ENCODE peak calls at places on chromosomes 11 and 22, in eight cellular contexts. H, Y, F, C, M, R, G and O are unnamed samples.

GRCh38 chr22:44403930-44404329 is 91.2 kb upstream of the SHISAL1 start:
- DNase-seq in H (no peak), Y (peak; percentile 59), F (no peak), C (peak; percentile 53), M (no peak), R (no peak), G (no peak), O (peak; percentile 24)

GRCh38 chr11:116879789-116880402 is 42.5 kb upstream of the APOA1 start:
- DNase-seq in H (no peak), Y (no peak), F (peak; percentile 65), C (no peak), M (peak; percentile 78), R (no peak), G (no peak), O (no peak)

GRCh38 chr11:3995949-3996554 is 98.5 kb upstream of the RRM1 start:
- DNase-seq in H (no peak), Y (no peak), F (no peak), C (no peak), M (peak; percentile 74), R (no peak), G (no peak), O (no peak)

GRCh38 chr11:112555491-112556364 is 295.1 kb upstream of the PLET1 start:
- DNase-seq in H (peak; percentile 54), Y (peak; percentile 86), F (peak; percentile 21), C (peak; percentile 73), M (peak; percentile 74), R (peak; percentile 80), G (peak; percentile 61), O (peak; percentile 82)

GRCh38 chr11:65184146-65184545 is 2.4 kb downstream of the CAPN1 start:
- DNase-seq in H (peak; percentile 48), Y (no peak), F (no peak), C (no peak), M (peak; percentile 68), R (peak; percentile 52), G (no peak), O (peak; percentile 76)

GRCh38 chr11:27358306-27358705 is 4.7 kb downstream of the CCDC34 start:
- DNase-seq in H (no peak), Y (no peak), F (no peak), C (no peak), M (no peak), R (no peak), G (no peak), O (no peak)

GRCh38 chr22:11042116-11042515 is 4485.9 kb upstream of the OR11H1 start:
- DNase-seq in H (no peak), Y (no peak), F (no peak), C (no peak), M (no peak), R (no peak), G (no peak), O (no peak)

GRCh38 chr11:64971421-64972233 is at the start of gene MAJIN:
- DNase-seq in H (peak; percentile 84), Y (peak; percentile 96), F (no peak), C (peak; percentile 84), M (peak; percentile 87), R (peak; percentile 95), G (peak; percentile 93), O (peak; percentile 84)

GRCh38 chr11:60363542-60364525 is 14.5 kb upstream of the MS4A7 start:
- DNase-seq in H (peak; percentile 75), Y (no peak), F (peak; percentile 58), C (no peak), M (peak; percentile 76), R (no peak), G (peak; percentile 74), O (no peak)

GRCh38 chr11:91219501-91219900 is 996.7 kb upstream of the CHORDC1 start:
- DNase-seq in H (no peak), Y (no peak), F (no peak), C (no peak), M (no peak), R (no peak), G (no peak), O (no peak)

GRCh38 chr11:88523362-88524028 is 186.0 kb upstream of the CTSC start:
- DNase-seq in H (no peak), Y (no peak), F (no peak), C (no peak), M (no peak), R (no peak), G (no peak), O (no peak)

GRCh38 chr11:13008625-13009475 is at the start of gene RASSF10:
- DNase-seq in H (peak; percentile 87), Y (peak; percentile 82), F (no peak), C (no peak), M (peak; percentile 95), R (peak; percentile 90), G (peak; percentile 22), O (peak; percentile 86)

GRCh38 chr11:98300777-98301176 is 720.0 kb upstream of the CNTN5 start:
- DNase-seq in H (no peak), Y (no peak), F (no peak), C (no peak), M (no peak), R (no peak), G (no peak), O (no peak)

GRCh38 chr11:130675917-130676316 is 227.5 kb downstream of the ADAMTS15 start:
- DNase-seq in H (no peak), Y (no peak), F (no peak), C (no peak), M (no peak), R (no peak), G (no peak), O (no peak)

GRCh38 chr11:32221476-32222032 is 130.7 kb downstream of the RCN1 start:
- DNase-seq in H (no peak), Y (no peak), F (no peak), C (no peak), M (no peak), R (no peak), G (no peak), O (no peak)

GRCh38 chr11:77198440-77198849 is 70.4 kb downstream of the MYO7A start:
- DNase-seq in H (no peak), Y (peak; percentile 69), F (peak; percentile 41), C (peak; percentile 39), M (peak; percentile 84), R (no peak), G (peak; percentile 11), O (no peak)

GRCh38 chr22:20430641-20431519 is 6.7 kb downstream of the SCARF2 start:
- DNase-seq in H (peak; percentile 54), Y (peak; percentile 82), F (no peak), C (peak; percentile 67), M (peak; percentile 85), R (no peak), G (peak; percentile 57), O (peak; percentile 88)

GRCh38 chr22:46871826-46872225 is 109.4 kb downstream of the TBC1D22A start:
- DNase-seq in H (no peak), Y (no peak), F (no peak), C (no peak), M (no peak), R (no peak), G (no peak), O (no peak)

GRCh38 chr11:1262172-1263006 is 39.5 kb downstream of the MUC5B start:
- DNase-seq in H (peak; percentile 91), Y (peak; percentile 97), F (peak; percentile 82), C (peak; percentile 97), M (peak; percentile 93), R (peak; percentile 95), G (peak; percentile 96), O (peak; percentile 96)
- H3K4me3 ChIP-seq in H (no peak overlapping the region), Y (no peak overlapping the region), F (peak overlapping the region; percentile 83), C (peak overlapping the region; percentile 49), M (no peak overlapping the region), R (peak overlapping the region; percentile 33), G (no peak overlapping the region), O (peak overlapping the region; percentile 43)

GRCh38 chr11:94885581-94885980 is 87.8 kb downstream of the CWC15 start:
- DNase-seq in H (no peak), Y (no peak), F (no peak), C (no peak), M (no peak), R (no peak), G (no peak), O (no peak)
- H3K27ac ChIP-seq in H (no peak overlapping the region), Y (no peak overlapping the region), F (no peak overlapping the region), C (no peak overlapping the region), M (no peak overlapping the region), R (no peak overlapping the region), G (no peak overlapping the region), O (no peak overlapping the region)

GRCh38 chr11:78957481-78958245 is 383.0 kb upstream of the NARS2 start:
- DNase-seq in H (no peak), Y (no peak), F (no peak), C (no peak), M (no peak), R (no peak), G (no peak), O (no peak)

GRCh38 chr11:78958444-78958843 is 383.8 kb upstream of the NARS2 start:
- DNase-seq in H (no peak), Y (no peak), F (no peak), C (no peak), M (peak; percentile 31), R (no peak), G (no peak), O (no peak)

GRCh38 chr11:78961938-78962701 is 387.5 kb upstream of the NARS2 start:
- DNase-seq in H (peak; percentile 71), Y (no peak), F (no peak), C (no peak), M (peak; percentile 91), R (peak; percentile 65), G (peak; percentile 18), O (no peak)

GRCh38 chr11:78961186-78961782 is 386.6 kb upstream of the NARS2 start:
- DNase-seq in H (peak; percentile 48), Y (no peak), F (no peak), C (no peak), M (peak; percentile 92), R (no peak), G (peak; percentile 38), O (no peak)
- H3K4me3 ChIP-seq in H (peak overlapping the region; percentile 30), Y (no peak overlapping the region), F (no peak overlapping the region), C (no peak overlapping the region), M (no peak overlapping the region), R (no peak overlapping the region), G (no peak overlapping the region), O (no peak overlapping the region)

DNA sequence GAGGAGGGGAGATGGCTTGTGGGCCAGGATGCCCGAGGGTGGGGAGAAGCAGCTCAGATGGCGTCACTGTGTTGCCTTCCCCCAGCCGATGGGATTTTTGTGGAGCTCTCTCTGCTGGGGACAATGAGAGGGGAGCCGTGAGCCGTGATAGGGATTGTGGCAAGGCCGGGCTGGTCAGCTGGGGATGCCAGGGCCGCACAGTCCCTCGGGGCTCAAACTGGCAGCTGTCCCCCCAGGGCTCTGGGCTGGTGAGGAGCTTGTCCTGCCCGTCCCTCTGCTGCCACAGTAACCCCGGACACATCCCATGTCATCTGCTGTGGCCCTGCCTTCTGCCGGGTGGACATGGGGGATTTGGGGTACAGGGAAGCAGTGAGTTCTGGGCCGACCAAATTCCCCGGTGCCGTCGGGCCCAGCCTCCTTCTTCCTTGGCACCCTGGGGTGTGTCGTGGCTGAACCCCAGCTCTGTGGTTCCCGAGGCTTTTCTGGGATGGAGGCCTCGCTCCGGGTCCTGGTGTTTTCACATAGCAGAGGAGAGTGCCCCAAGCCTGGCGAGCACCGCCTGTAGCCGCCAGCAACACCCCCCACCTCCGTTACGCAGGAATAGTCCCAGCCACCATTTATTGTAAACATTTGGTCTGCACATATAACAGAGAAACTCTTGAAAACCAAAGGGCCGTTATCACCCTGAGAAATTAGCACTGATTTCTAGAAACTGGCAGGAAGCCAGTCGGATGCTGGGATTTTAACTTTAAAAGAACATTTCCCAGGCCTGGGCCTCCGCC is 9.8 kb downstream of the BRSK2 start:
- DNase-seq in H (no peak), Y (no peak), F (no peak), C (no peak), M (no peak), R (peak; percentile 26), G (no peak), O (no peak)
- H3K27ac ChIP-seq in H (no peak overlapping the region), Y (no peak overlapping the region), F (no peak overlapping the region), C (no peak overlapping the region), M (no peak overlapping the region), R (no peak overlapping the region), G (no peak overlapping the region), O (no peak overlapping the region)